ENCODE peak calls at places on chromosomes 13 and 19, in nine cellular contexts. A is heart left ventricle, P is psoas muscle, O is body of pancreas, I is stomach, Q is mesenchymal stem cell, M is testis, Y is fibroblast of villous mesenchyme, H is colonic mucosa. L is an unnamed sample.

GRCh38 chr13:87234981-87235380 is 436.2 kb upstream of the SLITRK5 start:
- DNase-seq in A (no peak), P (no peak), O (no peak), I (no peak), Q (peak; percentile 47), M (no peak), Y (peak; percentile 28), H (no peak), L (no peak)

GRCh38 chr13:44331446-44331845 is 42.2 kb upstream of the SERP2 start:
- DNase-seq in A (no peak), P (no peak), O (no peak), I (no peak), Q (peak; percentile 36), M (no peak), Y (no peak), H (no peak), L (no peak)

GRCh38 chr13:26557393-26558073 is at the start of gene WASF3:
- DNase-seq in A (peak; percentile 96), P (peak; percentile 97), O (peak; percentile 96), I (peak; percentile 94), Q (peak; percentile 93), M (peak; percentile 96), Y (peak; percentile 86), H (peak; percentile 94), L (peak; percentile 60)

GRCh38 chr13:32098275-32098674 is 66.7 kb downstream of the FRY start:
- DNase-seq in A (no peak), P (no peak), O (no peak), I (no peak), Q (peak; percentile 18), M (no peak), Y (no peak), H (no peak), L (no peak)

GRCh38 chr19:47471733-47472457 is at the start of gene SLC8A2:
- DNase-seq in A (peak; percentile 83), P (peak; percentile 69), O (peak; percentile 88), I (peak; percentile 51), Q (peak; percentile 91), M (peak; percentile 82), Y (peak; percentile 81), H (peak; percentile 41), L (peak; percentile 49)

GRCh38 chr13:49641810-49642291 is 13.5 kb downstream of the ARL11 start:
- DNase-seq in A (no peak), P (peak; percentile 61), O (no peak), I (no peak), Q (peak; percentile 70), M (no peak), Y (peak; percentile 96), H (peak; percentile 32), L (no peak)

GRCh38 chr13:91319996-91320395 is 27.5 kb upstream of the MIR17HG start:
- DNase-seq in A (no peak), P (no peak), O (no peak), I (no peak), Q (no peak), M (no peak), Y (no peak), H (no peak), L (no peak)

GRCh38 chr13:21006141-21007005 is 55.0 kb downstream of the LATS2 start:
- DNase-seq in A (no peak), P (no peak), O (no peak), I (no peak), Q (no peak), M (no peak), Y (no peak), H (no peak), L (no peak)

DNA sequence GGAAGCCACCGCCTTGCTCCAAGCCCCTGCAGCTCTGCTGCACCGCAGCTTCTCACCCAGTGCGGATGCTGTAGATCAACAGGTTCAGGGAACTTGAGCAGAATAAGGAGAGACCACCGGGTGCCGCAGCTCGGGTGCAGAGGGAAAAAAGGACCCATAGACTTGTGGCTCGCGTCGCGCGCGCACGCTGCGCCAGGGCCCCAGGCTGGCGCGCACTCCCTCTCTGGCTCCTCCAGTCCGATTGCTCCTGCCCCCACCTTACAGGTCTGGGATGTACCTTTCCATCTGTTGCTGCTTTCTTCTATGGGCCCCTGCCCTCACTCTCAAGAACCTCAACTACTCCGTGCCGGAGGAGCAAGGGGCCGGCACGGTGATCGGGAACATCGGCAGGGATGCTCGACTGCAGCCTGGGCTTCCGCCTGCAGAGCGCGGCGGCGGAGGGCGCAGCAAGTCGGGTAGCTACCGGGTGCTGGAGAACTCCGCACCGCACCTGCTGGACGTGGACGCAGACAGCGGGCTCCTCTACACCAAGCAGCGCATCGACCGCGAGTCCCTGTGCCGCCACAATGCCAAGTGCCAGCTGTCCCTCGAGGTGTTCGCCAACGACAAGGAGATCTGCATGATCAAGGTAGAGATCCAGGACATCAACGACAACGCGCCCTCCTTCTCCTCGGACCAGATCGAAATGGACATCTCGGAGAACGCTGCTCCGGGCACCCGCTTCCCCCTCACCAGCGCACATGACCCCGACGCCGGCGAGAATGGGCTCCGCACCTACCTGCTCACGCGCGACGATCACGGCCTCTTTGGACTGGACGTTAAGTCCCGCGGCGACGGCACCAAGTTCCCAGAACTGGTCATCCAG is 964 bp downstream of the PCDH17 start:
- DNase-seq in A (peak; percentile 64), P (peak; percentile 46), O (peak; percentile 27), I (no peak), Q (no peak), M (peak; percentile 31), Y (no peak), H (no peak), L (no peak)
- H3K4me3 ChIP-seq in A (peak overlapping the region; percentile 67), P (peak overlapping the region; percentile 67), O (peak overlapping the region; percentile 24), I (peak overlapping the region; percentile 44), Q (peak overlapping the region; percentile 58), M (peak overlapping the region; percentile 53), Y (no peak overlapping the region), H (peak overlapping the region; percentile 19), L (no peak overlapping the region)

GRCh38 chr13:54945978-54946377 is 1917.4 kb downstream of the OLFM4 start:
- DNase-seq in A (no peak), P (no peak), O (no peak), I (no peak), Q (no peak), M (no peak), Y (no peak), H (no peak), L (no peak)

GRCh38 chr13:54949735-54950134 is 1921.1 kb downstream of the OLFM4 start:
- DNase-seq in A (no peak), P (no peak), O (no peak), I (no peak), Q (no peak), M (no peak), Y (no peak), H (no peak), L (no peak)

GRCh38 chr13:54953786-54954185 is 1925.2 kb downstream of the OLFM4 start:
- DNase-seq in A (no peak), P (no peak), O (no peak), I (no peak), Q (no peak), M (no peak), Y (no peak), H (no peak), L (peak; percentile 1)

DNA sequence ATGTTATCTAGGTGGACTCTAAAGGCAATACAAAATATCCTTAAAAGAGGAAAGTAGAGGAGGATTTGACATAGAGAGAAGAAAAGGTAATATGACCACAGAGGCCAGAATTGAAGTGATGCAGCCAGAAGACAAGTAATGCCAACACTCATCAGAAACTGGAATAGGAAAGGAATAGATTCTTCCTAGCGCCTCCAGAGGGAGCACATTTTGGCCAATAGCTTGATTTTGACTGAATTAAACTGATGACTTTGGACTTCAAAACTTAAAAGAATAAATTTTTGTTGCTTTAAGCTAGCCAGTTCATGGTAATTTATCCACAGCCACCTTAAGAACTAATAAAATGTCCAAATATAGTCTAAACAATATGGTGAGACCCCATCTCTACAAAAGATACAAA is 1921.9 kb downstream of the OLFM4 start:
- DNase-seq in A (no peak), P (no peak), O (no peak), I (no peak), Q (no peak), M (no peak), Y (no peak), H (no peak), L (no peak)
- H3K4me3 ChIP-seq in A (no peak overlapping the region), P (no peak overlapping the region), O (no peak overlapping the region), I (no peak overlapping the region), Q (no peak overlapping the region), M (no peak overlapping the region), Y (no peak overlapping the region), H (no peak overlapping the region), L (no peak overlapping the region)

GRCh38 chr13:57637515-57637914 is 6.0 kb downstream of the PCDH17 start:
- DNase-seq in A (no peak), P (no peak), O (no peak), I (no peak), Q (no peak), M (no peak), Y (no peak), H (no peak), L (no peak)

GRCh38 chr13:57636811-57637210 is 5.3 kb downstream of the PCDH17 start:
- DNase-seq in A (no peak), P (no peak), O (no peak), I (no peak), Q (no peak), M (no peak), Y (no peak), H (no peak), L (no peak)

GRCh38 chr13:57633950-57634828 is 2.6 kb downstream of the PCDH17 start:
- DNase-seq in A (peak; percentile 62), P (no peak), O (peak; percentile 26), I (no peak), Q (no peak), M (peak; percentile 24), Y (no peak), H (no peak), L (no peak)

GRCh38 chr13:57634829-57635165 is 3.3 kb downstream of the PCDH17 start:
- DNase-seq in A (peak; percentile 63), P (peak; percentile 47), O (peak; percentile 32), I (no peak), Q (no peak), M (peak; percentile 23), Y (no peak), H (no peak), L (no peak)

DNA sequence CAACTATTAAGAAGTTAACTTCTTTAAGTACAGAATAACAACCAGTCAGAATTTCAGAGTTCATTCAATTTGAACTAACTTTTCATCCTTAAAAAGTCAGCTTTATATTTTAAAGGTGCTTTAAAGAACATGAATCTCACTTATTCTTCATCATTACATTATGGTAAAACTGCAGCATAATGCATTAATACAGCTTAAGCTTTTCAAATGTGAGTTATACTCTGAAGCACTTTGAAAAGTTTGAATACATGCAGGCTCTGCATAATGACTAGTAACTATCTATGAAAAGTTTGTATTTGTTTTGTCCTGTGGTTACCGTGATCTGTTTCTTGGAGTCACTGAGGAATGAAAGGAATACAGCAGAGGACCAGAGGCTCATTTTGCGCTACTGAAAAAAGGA is 4.0 kb downstream of the PCDH17 start:
- DNase-seq in A (no peak), P (no peak), O (no peak), I (no peak), Q (no peak), M (no peak), Y (no peak), H (no peak), L (no peak)
- H3K4me3 ChIP-seq in A (peak overlapping the region; percentile 67), P (peak overlapping the region; percentile 67), O (no peak overlapping the region), I (no peak overlapping the region), Q (no peak overlapping the region), M (no peak overlapping the region), Y (no peak overlapping the region), H (no peak overlapping the region), L (no peak overlapping the region)

DNA sequence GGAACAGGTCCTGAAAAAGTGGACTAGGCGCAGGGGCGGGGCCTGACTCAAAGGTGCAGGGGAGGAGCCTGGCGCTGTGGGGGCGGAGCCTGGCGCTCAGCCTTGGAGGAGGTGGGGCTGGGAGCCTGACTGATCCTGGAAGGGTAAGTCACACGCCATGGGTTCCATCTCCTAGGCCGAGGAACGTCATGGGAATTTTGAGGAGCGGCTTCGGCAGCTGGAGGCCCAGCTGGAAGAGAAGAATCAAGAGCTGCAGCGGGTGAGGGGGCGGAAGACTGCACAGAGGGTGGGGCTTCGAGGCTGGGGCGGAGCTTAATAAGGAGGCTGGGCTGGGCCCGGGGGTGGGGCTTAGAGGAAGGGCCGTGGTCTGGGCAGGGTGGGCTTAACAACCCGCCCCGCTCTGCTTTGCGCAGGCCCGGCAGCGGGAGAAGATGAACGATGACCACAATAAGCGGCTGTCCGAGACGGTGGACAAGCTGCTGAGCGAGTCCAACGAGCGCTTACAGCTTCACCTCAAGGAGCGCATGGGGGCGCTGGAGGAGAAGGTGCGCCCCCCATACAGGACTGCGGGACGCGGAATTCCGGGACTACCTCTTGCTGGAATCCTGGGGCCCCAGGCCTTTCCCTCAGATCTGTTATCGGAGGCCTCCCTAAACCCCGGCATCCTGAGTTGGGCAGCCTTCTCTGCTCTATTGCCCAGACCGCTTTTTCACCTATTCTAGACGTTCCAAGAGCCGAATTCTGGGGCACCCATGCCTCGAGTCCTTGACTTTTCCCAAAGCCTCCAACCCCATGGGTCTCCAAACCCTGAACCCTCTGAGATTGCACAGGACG is 14.5 kb downstream of the PPFIA3 start:
- DNase-seq in A (peak; percentile 86), P (no peak), O (peak; percentile 77), I (peak; percentile 90), Q (peak; percentile 54), M (peak; percentile 67), Y (peak; percentile 63), H (peak; percentile 92), L (no peak)
- H3K4me3 ChIP-seq in A (peak overlapping the region; percentile 31), P (peak overlapping the region; percentile 52), O (no peak overlapping the region), I (peak overlapping the region; percentile 33), Q (no peak overlapping the region), M (no peak overlapping the region), Y (peak overlapping the region; percentile 44), H (peak overlapping the region; percentile 6), L (no peak overlapping the region)

L was measured in GM12865.